ENCODE peak calls at places on chromosomes 13 and 19, in seven cellular contexts. G, N, P, D, V, U and K are unnamed samples. For H3K4me1, the result is how much of the 10 kb centered on the place peaks cover.

GRCh38 chr13:99572921-99573320 is 71.6 kb downstream of the TM9SF2 start:
- DNase-seq in U (no peak), P (no peak), G (no peak), N (no peak), D (no peak), V (no peak), K (no peak)

GRCh38 chr19:2983351-2984195 is 6.2 kb downstream of the TLE6 start:
- DNase-seq in V (peak), N (peak), G (peak), U (peak), P (no peak), D (peak), K (peak)

GRCh38 chr13:97432917-97433726 is 847 bp upstream of the RAP2A start:
- DNase-seq in N (peak), U (peak), P (peak), G (peak), V (peak), D (peak), K (peak)

GRCh38 chr13:31111136-31111535 is 50.6 kb downstream of the HSPH1 start:
- DNase-seq in D (no peak), N (peak), U (no peak), G (no peak), V (no peak), P (no peak), K (no peak)

GRCh38 chr19:10258080-10258710 is 6.2 kb downstream of the MRPL4 start:
- DNase-seq in V (no peak), D (no peak), N (no peak), U (no peak), G (no peak), P (no peak), K (no peak)

GRCh38 chr19:44258139-44258538 is 1.5 kb upstream of the ZNF233 start:
- DNase-seq in P (no peak), U (no peak), V (no peak), G (no peak), N (no peak), D (no peak), K (no peak)

GRCh38 chr19:5048091-5048726 is 79.3 kb downstream of the KDM4B start:
- DNase-seq in G (peak), U (peak), P (no peak), N (peak), V (peak), D (peak), K (peak)

GRCh38 chr19:47469419-47469700 is 2.3 kb downstream of the SLC8A2 start:
- DNase-seq in G (no peak), P (no peak), N (no peak), V (no peak), D (no peak), U (no peak), K (no peak)

GRCh38 chr19:2149980-2150793 is 1.2 kb downstream of the AP3D1 start:
- DNase-seq in U (no peak), N (peak), V (no peak), D (peak), G (no peak), P (no peak), K (peak)

GRCh38 chr13:109779074-109779473 is 7.3 kb downstream of the IRS2 start:
- DNase-seq in P (no peak), D (no peak), N (no peak), G (no peak), V (no peak), U (no peak), K (no peak)

GRCh38 chr13:41186481-41186880 is 7.9 kb downstream of the KBTBD7 start:
- DNase-seq in G (no peak), P (no peak), U (no peak), V (no peak), D (no peak), N (no peak), K (no peak)

GRCh38 chr13:80586356-80586755 is 245.4 kb upstream of the SPRY2 start:
- DNase-seq in U (no peak), V (no peak), N (no peak), P (no peak), D (no peak), G (no peak), K (no peak)

GRCh38 chr13:19591864-19592263 is 30.5 kb upstream of the TPTE2 start:
- DNase-seq in P (no peak), V (no peak), D (no peak), G (no peak), N (no peak), U (no peak), K (no peak)

GRCh38 chr13:113047587-113047986 is 58.0 kb upstream of the F7 start:
- DNase-seq in G (no peak), U (no peak), D (no peak), P (no peak), V (no peak), N (no peak), K (no peak)

GRCh38 chr19:52094526-52094925 is 1.0 kb downstream of the ZNF841 start:
- DNase-seq in G (no peak), D (peak), N (no peak), U (no peak), P (no peak), V (no peak), K (no peak)

GRCh38 chr19:33630880-33631627 is 9.3 kb downstream of the CHST8 start:
- DNase-seq in P (no peak), U (no peak), V (no peak), D (no peak), G (no peak), N (no peak), K (no peak)

GRCh38 chr13:32535140-32535539 is 3.5 kb downstream of the N4BP2L2 start:
- DNase-seq in G (no peak), N (no peak), P (no peak), U (no peak), D (no peak), V (no peak), K (no peak)

GRCh38 chr13:99548448-99548847 is 47.2 kb downstream of the TM9SF2 start:
- DNase-seq in G (no peak), P (peak), D (no peak), N (no peak), V (no peak), U (no peak), K (no peak)

GRCh38 chr19:57830071-57830602 is at the start of gene ZNF587B:
- DNase-seq in N (peak), V (peak), P (no peak), U (peak), D (peak), G (no peak), K (no peak)

GRCh38 chr13:103698000-103698399 is 631.8 kb upstream of the SLC10A2 start:
- DNase-seq in P (no peak), V (no peak), G (no peak), N (no peak), U (no peak), D (no peak), K (no peak)

GRCh38 chr19:5534787-5535586 is 32.8 kb downstream of the TINCR start:
- DNase-seq in V (no peak), U (no peak), N (no peak), D (no peak), P (no peak), G (no peak), K (no peak)

GRCh38 chr13:109362606-109363005 is 423.8 kb downstream of the IRS2 start:
- DNase-seq in U (no peak), V (no peak), D (no peak), N (no peak), P (no peak), G (no peak), K (no peak)

GRCh38 chr13:105139380-105140285 is 1395.8 kb downstream of the EFNB2 start:
- DNase-seq in G (peak), V (no peak), P (peak), N (no peak), D (no peak), U (peak), K (no peak)

GRCh38 chr13:87234981-87235380 is 436.2 kb upstream of the SLITRK5 start:
- DNase-seq in D (no peak), N (peak), V (no peak), G (no peak), U (no peak), P (peak), K (no peak)

GRCh38 chr19:13002389-13002898 is 7.2 kb downstream of the NFIX start:
- DNase-seq in U (no peak), P (no peak), D (no peak), G (no peak), V (no peak), N (no peak), K (no peak)

GRCh38 chr19:11321206-11322126 is 18.0 kb downstream of the RAB3D start:
- DNase-seq in G (no peak), V (no peak), P (no peak), U (no peak), D (no peak), N (no peak), K (no peak)

GRCh38 chr19:13839193-13839937 is 37.6 kb upstream of the NANOS3 start:
- DNase-seq in D (peak), U (peak), G (peak), N (peak), V (peak), P (peak), K (peak)

GRCh38 chr13:102770435-102770834 is 3.2 kb downstream of the TEX30 start:
- DNase-seq in V (no peak), P (no peak), N (no peak), D (no peak), G (no peak), U (no peak), K (no peak)

GRCh38 chr13:26494591-26494990 is 62.9 kb upstream of the WASF3 start:
- DNase-seq in P (no peak), V (no peak), U (no peak), N (no peak), D (no peak), G (no peak), K (no peak)

GRCh38 chr13:114279146-114279545 is 2.3 kb upstream of the UPF3A start:
- DNase-seq in P (no peak), D (no peak), G (no peak), V (no peak), N (no peak), U (no peak), K (no peak)

GRCh38 chr13:38685974-38686571 is 804 bp upstream of the FREM2 start:
- DNase-seq in G (no peak), U (no peak), V (no peak), D (peak), P (peak), N (peak), K (peak)

GRCh38 chr19:28705008-28705407 is 507.9 kb downstream of the UQCRFS1 start:
- DNase-seq in D (peak), U (no peak), P (no peak), N (peak), G (no peak), V (no peak), K (no peak)

GRCh38 chr13:110520431-110521295 is 40.9 kb downstream of the RAB20 start:
- DNase-seq in V (peak), P (no peak), U (peak), N (no peak), G (peak), D (no peak), K (peak)

GRCh38 chr13:107563099-107563925 is 652.0 kb downstream of the LIG4 start:
- DNase-seq in V (no peak), P (no peak), U (no peak), G (no peak), N (no peak), D (peak), K (no peak)

GRCh38 chr13:30972888-30973377 is 40.5 kb downstream of the TEX26 start:
- DNase-seq in V (no peak), N (no peak), D (no peak), P (no peak), U (no peak), G (no peak), K (no peak)

GRCh38 chr19:4624733-4625362 is 14.5 kb upstream of the TNFAIP8L1 start:
- DNase-seq in D (peak), V (no peak), P (no peak), N (peak), U (no peak), G (no peak), K (no peak)

GRCh38 chr19:5621945-5622464 is 571 bp downstream of the SAFB2 start:
- DNase-seq in U (peak), N (no peak), G (peak), P (peak), V (peak), D (peak), K (peak)

GRCh38 chr19:54536956-54537355 is 34.3 kb downstream of the LAIR2 start:
- DNase-seq in U (no peak), D (no peak), P (no peak), V (no peak), N (no peak), G (no peak), K (no peak)

DNA sequence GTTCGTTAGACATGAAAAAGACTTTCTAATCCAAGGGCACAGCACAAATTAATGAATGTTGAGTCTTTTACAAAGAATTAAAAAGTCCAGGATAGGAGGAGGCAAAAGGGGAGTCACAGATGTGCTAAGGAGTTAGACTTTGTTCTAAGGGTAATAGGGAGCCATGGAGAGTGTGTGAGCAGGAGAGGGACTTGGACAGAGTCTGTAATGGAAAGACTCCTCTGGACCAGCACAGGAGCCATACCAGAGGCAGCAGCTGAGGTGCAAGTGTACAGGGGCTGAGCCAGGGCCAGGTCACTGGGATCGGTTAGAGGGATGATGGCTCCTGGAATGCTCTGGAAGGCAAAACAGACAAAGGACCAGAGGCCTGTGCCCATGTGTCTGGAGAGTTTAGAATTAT is 10.5 kb downstream of the GTPBP3 start:
- DNase-seq in V (no peak), D (no peak), P (no peak), G (no peak), N (no peak), U (no peak), K (no peak)
- H3K27ac ChIP-seq in V (no peak), D (no peak), P (no peak), G (no peak), N (no peak), U (peak), K (no peak)

DNA sequence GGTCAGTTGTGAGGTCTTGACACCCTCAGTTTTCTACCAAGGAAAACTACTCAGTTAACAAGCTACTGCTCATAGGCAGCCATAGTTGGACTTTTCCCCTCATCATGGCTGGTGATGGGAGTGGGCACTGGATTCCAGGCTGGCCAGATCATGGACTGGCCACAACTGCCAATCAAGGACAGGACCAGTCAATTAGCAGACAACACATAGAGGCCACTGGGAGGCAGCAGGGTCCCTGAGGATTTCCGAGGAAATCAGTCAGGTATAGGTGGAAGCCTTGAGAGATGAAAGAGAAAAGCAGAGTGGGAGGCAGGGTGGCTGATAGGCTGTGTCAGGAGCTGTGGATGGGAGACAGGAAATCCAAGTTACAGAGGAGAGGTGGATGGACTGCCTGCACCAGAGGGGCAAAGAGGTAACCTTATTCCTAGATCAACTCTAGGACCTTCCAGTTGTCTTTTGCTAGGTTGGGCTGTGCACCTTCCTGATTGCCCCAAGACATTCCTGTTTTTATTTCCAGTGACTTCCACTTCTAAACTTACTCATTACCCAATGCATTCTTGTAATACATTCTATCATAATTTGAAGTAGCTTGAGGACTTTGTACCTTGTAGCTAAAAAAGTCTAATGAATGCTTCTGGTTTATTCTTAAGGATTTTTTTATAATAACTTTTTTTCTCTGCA is 361.8 kb downstream of the KCNRG start:
- DNase-seq in U (no peak), P (no peak), V (no peak), G (no peak), D (peak), N (no peak), K (no peak)
- TF ChIP-seq CTCF in U (peak), P (no peak), V (no peak), G (no peak), D (peak), N (peak), K (no peak)

DNA sequence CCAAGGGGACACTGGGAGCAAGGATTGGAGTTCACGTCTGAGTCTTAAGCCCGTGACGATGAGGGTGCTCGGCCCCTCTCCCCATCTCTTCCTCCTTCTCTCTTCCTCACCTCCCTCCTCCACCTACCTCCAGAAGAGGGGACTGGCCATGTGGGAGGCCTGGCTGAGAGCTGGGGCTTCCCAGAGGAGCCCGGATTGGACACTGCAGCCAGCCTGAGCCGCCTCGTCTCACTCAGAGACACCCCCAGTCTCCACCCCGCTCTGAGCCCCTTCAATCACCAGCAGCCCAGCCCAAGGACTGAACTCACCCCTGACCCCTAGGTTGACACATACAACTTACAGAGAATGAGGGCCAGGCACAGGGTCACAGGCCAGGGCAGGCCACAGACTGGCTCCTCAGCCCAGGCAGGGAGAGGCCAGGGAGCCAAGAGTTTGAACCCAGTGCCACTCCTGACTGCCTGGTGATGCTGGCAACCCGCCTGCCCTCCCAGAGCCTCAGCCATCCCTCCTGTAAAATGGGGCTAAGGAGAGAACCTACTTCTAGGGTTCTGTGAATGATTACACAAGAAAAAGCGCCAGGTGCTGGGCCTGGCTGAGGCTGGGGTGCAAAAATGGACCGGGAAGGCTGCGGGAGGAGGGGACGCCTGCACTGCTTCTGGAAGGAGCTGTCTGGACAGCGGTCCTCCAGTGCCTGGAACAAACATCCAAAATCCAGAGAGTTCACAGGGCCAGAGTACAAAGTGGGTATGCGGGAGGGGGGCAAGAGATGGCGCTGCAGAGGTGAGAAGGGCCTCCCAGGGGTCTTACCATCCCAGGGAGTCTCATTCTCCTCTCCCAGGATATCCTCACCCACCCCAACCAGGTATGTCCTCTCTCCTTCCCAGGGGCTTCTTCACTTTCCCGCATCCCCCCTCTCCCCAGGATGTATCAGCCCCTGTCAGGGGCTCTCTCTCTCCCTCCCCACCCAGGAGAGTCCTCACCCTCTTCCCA is 1.1 kb downstream of the CD79A start:
- DNase-seq in D (no peak), G (no peak), U (no peak), P (no peak), N (no peak), V (no peak), K (no peak)
- H3K4me1 ChIP-seq in D (under half), G (under half), U (under half), P (under half), N (under half), V (under half), K (under half)

GRCh38 chr13:42571895-42572294 is 2.1 kb upstream of the TNFSF11 start:
- DNase-seq in U (no peak), P (no peak), V (no peak), N (no peak), G (no peak), D (no peak), K (no peak)

GRCh38 chr13:42561752-42562467 is 12.0 kb upstream of the TNFSF11 start:
- DNase-seq in P (no peak), U (no peak), N (no peak), V (no peak), D (no peak), G (no peak), K (no peak)

GRCh38 chr13:42569576-42570344 is 4.2 kb upstream of the TNFSF11 start:
- DNase-seq in V (no peak), U (no peak), N (no peak), G (no peak), D (no peak), P (no peak), K (no peak)

GRCh38 chr13:42567772-42568428 is 6.1 kb upstream of the TNFSF11 start:
- DNase-seq in V (no peak), N (no peak), G (no peak), P (no peak), U (no peak), D (no peak), K (no peak)
- H3K27ac ChIP-seq in V (no peak), N (no peak), G (no peak), P (no peak), U (no peak), D (no peak), K (no peak)

DNA sequence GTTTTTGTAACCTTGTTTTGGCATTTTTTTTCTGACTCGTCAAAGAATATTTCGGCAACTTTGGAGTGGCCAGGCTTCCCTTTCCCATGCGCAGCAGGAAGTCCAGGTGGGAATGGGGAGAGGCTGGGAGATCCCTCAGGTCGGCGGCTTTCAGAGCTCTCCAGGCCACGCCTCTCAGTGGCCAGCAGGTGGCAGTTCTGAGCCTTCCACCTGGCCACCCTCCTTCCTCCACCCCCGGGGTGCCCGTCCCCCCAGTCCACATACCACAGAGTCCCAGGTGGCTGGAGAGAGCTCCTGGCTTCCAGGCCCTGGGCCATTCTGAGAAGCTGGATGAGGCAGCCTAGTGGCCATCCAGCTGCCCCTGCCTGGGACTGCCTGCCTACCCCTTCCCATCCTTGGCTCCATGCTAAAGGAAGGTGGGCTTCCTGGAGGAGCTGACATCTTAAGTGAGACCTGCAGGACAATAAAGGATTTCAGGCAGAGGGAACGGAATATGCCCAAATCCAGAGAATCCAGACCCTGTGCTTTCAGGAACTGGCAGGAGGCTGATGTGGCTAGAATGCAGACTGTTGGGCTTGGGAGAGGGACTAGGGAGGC is 46.3 kb downstream of the CCNE1 start:
- DNase-seq in P (peak), D (peak), V (no peak), U (no peak), G (no peak), N (no peak), K (no peak)
- TF ChIP-seq CTCF in P (peak), D (peak), V (no peak), U (peak), G (peak), N (peak), K (peak)